ENCODE peak calls at places on chromosomes 4 and X, in four cellular contexts. H is kidney epithelial cell, L is GM13976, N is IMR-90. Q is an unnamed sample.

GRCh38 chr4:153816542-153816941 is 27.7 kb upstream of the SFRP2 start:
- DNase-seq in H (no peak), L (no peak), N (no peak), Q (no peak)

GRCh38 chr4:4325321-4325720 is 35.3 kb downstream of the ZBTB49 start:
- DNase-seq in H (no peak), L (no peak), N (no peak), Q (no peak)

GRCh38 chrX:71198066-71198465 is 25.0 kb upstream of the GJB1 start:
- DNase-seq in H (no peak), L (peak; percentile 64), N (no peak), Q (no peak)

GRCh38 chr4:145501051-145501660 is 19.5 kb downstream of the SMAD1 start:
- DNase-seq in H (no peak), L (no peak), N (no peak), Q (no peak)

GRCh38 chrX:36218801-36219200 is 299.3 kb downstream of the CFAP47 start:
- DNase-seq in H (no peak), L (no peak), N (no peak), Q (no peak)

GRCh38 chr4:23878235-23878861 is 11.5 kb downstream of the PPARGC1A start:
- DNase-seq in H (no peak), L (no peak), N (no peak), Q (no peak)

GRCh38 chrX:39975094-39975865 is 122.5 kb downstream of the BCOR start:
- DNase-seq in H (no peak), L (no peak), N (no peak), Q (no peak)

GRCh38 chrX:13764284-13764683 is 29.7 kb downstream of the OFD1 start:
- DNase-seq in H (no peak), L (no peak), N (no peak), Q (no peak)

GRCh38 chr4:83629945-83630684 is 94.2 kb downstream of the GPAT3 start:
- DNase-seq in H (no peak), L (no peak), N (peak; percentile 82), Q (no peak)

GRCh38 chr4:153142700-153143438 is 61.4 kb upstream of the TRIM2 start:
- DNase-seq in H (no peak), L (peak; percentile 57), N (peak; percentile 73), Q (peak; percentile 41)

GRCh38 chr4:36196145-36196925 is 48.0 kb downstream of the ARAP2 start:
- DNase-seq in H (no peak), L (no peak), N (no peak), Q (no peak)

GRCh38 chrX:113947548-113947947 is 636.3 kb upstream of the HTR2C start:
- DNase-seq in H (no peak), L (no peak), N (no peak), Q (no peak)
- TF ChIP-seq CTCF in H (peak; percentile 12), L (no peak), N (no peak), Q (no peak)

GRCh38 chr4:108571027-108571569 is 49.3 kb upstream of the RPL34 start:
- DNase-seq in H (no peak), L (no peak), N (peak; percentile 32), Q (no peak)
- TF ChIP-seq CTCF in H (no peak), L (no peak), N (no peak), Q (no peak)

GRCh38 chrX:66030505-66031317 is 9.2 kb downstream of the VSIG4 start:
- DNase-seq in H (no peak), L (no peak), N (peak; percentile 7), Q (no peak)
- TF ChIP-seq CTCF in H (peak; percentile 38), L (peak; percentile 67), N (peak; percentile 50), Q (peak; percentile 7)

GRCh38 chr4:78069309-78069708 is 12.2 kb downstream of the FRAS1 start:
- DNase-seq in H (no peak), L (no peak), N (no peak), Q (no peak)

GRCh38 chr4:78068481-78068880 is 11.4 kb downstream of the FRAS1 start:
- DNase-seq in H (no peak), L (no peak), N (no peak), Q (no peak)

GRCh38 chr4:78065514-78066192 is 8.5 kb downstream of the FRAS1 start:
- DNase-seq in H (no peak), L (no peak), N (no peak), Q (no peak)

GRCh38 chr4:78070731-78071282 is 13.7 kb downstream of the FRAS1 start:
- DNase-seq in H (no peak), L (no peak), N (no peak), Q (no peak)

GRCh38 chr4:78069859-78070258 is 12.7 kb downstream of the FRAS1 start:
- DNase-seq in H (no peak), L (no peak), N (no peak), Q (no peak)
- TF ChIP-seq CTCF in H (no peak), L (no peak), N (no peak), Q (no peak)

GRCh38 chrX:15301924-15302323 is 13.5 kb downstream of the ASB11 start:
- DNase-seq in H (no peak), L (no peak), N (peak; percentile 41), Q (no peak)

GRCh38 chrX:15298780-15299179 is 16.7 kb downstream of the ASB11 start:
- DNase-seq in H (no peak), L (no peak), N (no peak), Q (no peak)

GRCh38 chrX:15298201-15298600 is 17.2 kb downstream of the ASB11 start:
- DNase-seq in H (no peak), L (no peak), N (no peak), Q (no peak)

DNA sequence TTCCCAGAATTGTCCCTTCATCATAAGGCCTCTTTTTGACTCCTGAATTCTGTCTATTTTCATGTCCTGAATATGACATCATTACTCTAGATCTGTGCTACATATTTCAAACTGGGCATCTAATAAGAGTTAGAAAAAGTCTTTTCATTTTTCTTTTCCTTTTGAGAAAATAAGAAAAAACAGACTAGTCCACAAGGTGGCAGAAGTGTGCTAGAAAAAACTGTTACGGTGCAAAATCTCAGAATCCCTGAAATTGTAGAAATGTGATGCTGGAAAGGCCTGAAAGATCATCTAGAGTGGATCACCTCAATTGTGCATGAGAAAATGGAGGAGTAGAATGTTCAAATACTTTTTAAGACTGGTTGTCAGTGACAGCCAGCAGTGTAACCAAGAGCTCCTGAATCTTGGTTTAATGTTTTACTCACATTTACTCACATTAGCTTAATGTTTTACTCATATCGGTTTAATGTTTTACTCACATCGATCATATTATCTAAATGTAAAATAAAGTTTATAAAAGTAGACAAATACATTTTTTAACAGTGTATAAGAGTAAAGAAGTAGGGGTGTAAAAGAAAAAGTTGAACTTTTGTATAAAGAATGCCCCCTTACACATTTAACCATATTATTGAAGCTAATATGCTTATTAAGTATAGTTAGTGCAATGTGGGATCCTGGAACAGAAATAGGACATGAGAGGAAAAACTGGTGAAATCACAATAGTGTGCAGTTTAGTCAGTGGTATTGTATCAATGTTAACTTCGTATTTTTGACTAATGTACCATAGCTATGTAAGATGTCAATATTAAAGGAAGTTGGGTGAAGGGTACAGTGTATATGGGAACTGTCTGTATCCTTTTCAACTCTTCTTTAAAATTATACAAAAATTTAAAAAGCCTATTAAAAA is 15.2 kb downstream of the ASB11 start:
- DNase-seq in H (no peak), L (peak; percentile 23), N (peak; percentile 30), Q (no peak)
- TF ChIP-seq CTCF in H (peak; percentile 31), L (no peak), N (peak; percentile 54), Q (peak; percentile 29)

GRCh38 chr4:139015948-139016451 is 419 bp downstream of the NOCT start:
- DNase-seq in H (no peak), L (peak; percentile 64), N (peak; percentile 20), Q (no peak)
- TF ChIP-seq CTCF in H (no peak), L (no peak), N (no peak), Q (no peak)

DNA sequence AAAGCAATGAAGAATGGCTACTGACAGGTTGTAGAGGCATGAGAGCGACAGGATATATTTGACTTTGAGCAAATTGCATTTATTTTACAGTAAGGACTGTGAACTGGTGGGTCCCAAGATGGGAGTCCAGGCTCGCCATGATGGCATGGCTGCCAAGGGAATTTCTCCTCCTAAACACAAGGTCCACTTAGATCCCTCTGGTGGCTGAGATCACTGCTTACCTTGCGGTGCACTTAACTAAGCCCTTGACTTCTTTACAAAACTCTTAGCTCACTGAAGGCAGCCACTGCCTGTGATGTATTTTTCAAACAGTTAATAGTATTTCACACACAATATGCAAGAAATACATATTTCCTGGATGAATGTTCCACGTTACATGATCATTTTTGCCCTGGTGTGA is 50.3 kb upstream of the SORBS2 start:
- DNase-seq in H (no peak), L (no peak), N (no peak), Q (no peak)
- TF ChIP-seq CTCF in H (no peak), L (no peak), N (no peak), Q (no peak)

DNA sequence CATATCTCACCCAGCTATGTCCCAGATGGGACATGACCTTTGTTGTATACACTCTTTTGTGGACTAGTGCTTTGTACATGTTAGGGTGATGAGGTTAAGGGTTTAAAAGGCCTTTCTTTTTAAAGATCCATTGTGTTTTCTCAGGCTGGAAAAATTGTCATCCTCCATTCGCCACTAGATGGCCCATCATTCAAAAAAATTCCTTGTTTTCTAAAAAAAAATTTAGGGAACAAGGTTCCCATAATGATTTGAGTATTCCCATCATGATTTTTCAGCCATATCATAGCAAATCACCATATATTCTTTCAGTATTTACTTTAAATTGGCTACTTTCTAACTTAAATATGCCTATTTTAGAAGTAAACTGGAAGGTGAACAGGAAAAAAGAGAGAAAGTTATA is 91.9 kb upstream of the TMEM164 start:
- DNase-seq in H (no peak), L (no peak), N (no peak), Q (no peak)
- TF ChIP-seq CTCF in H (peak; percentile 41), L (peak; percentile 22), N (peak; percentile 51), Q (peak; percentile 46)

GRCh38 chrX:131816551-131817136 is 206.5 kb upstream of the STK26 start:
- DNase-seq in H (peak; percentile 32), L (peak; percentile 39), N (peak; percentile 74), Q (no peak)
- TF ChIP-seq CTCF in H (no peak), L (peak; percentile 20), N (peak; percentile 54), Q (no peak)

GRCh38 chr4:27181672-27182071 is 321.0 kb downstream of the STIM2 start:
- DNase-seq in H (no peak), L (no peak), N (no peak), Q (no peak)

GRCh38 chr4:27176881-27177280 is 316.2 kb downstream of the STIM2 start:
- DNase-seq in H (no peak), L (no peak), N (no peak), Q (no peak)

GRCh38 chr4:27178066-27178465 is 317.4 kb downstream of the STIM2 start:
- DNase-seq in H (no peak), L (no peak), N (peak; percentile 1), Q (no peak)

DNA sequence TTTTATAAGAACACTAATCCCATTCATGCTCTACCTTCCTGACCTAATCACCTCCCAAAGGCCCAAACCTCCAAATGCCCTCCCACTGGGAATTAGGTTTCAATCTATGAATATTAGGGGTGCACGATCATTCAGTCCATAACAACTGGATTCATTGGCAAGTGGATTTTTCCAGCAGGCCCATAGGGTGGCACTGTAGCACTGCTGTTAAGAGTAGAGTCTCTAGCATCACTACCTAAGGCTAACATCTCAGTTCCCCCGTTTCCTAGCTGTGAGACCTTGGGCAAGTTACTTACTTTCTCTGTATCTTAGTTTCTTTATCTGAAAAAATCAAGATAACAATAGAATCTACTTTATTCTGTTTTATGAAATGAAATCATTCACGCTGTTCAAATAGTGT is 315.8 kb downstream of the STIM2 start:
- DNase-seq in H (no peak), L (no peak), N (peak; percentile 41), Q (no peak)
- TF ChIP-seq CTCF in H (peak; percentile 50), L (peak; percentile 3), N (peak; percentile 43), Q (peak; percentile 54)